ENCODE peak calls at places on chromosomes 1 and 21, in nine cellular contexts. E is foreskin keratinocyte; G is RWPE1; B is GM23338; C is aorta; N is HL-60; X is effector memory CD4-positive, alpha-beta T cell; J is substantia nigra; Q is cardiac muscle cell. F is an unnamed sample.

GRCh38 chr1:230127105-230128054 is 60.3 kb downstream of the GALNT2 start:
- DNase-seq in X (no peak), C (no peak), N (no peak), J (no peak), E (no peak), G (no peak), B (peak), Q (no peak), F (peak)

GRCh38 chr1:17239420-17239819 is 9.5 kb upstream of the PADI3 start:
- DNase-seq in E (peak), J (peak), C (peak), Q (peak), G (peak), N (peak), B (peak), X (no peak), F (peak)

GRCh38 chr21:39359382-39359781 is 10.5 kb upstream of the HMGN1 start:
- DNase-seq in J (no peak), G (no peak), E (no peak), Q (no peak), X (no peak), N (no peak), B (no peak), C (no peak), F (no peak)

GRCh38 chr1:102595106-102595505 is 513.2 kb downstream of the COL11A1 start:
- DNase-seq in X (no peak), B (no peak), Q (no peak), E (no peak), G (no peak), J (no peak), N (no peak), C (no peak), F (no peak)

GRCh38 chr1:223775054-223775453 is 62.7 kb downstream of the CAPN2 start:
- DNase-seq in C (no peak), B (no peak), G (no peak), X (no peak), E (no peak), J (no peak), Q (no peak), N (no peak), F (no peak)

GRCh38 chr1:159211331-159212136 is 6.9 kb downstream of the ACKR1 start:
- DNase-seq in J (no peak), X (no peak), E (no peak), C (no peak), B (peak), N (no peak), G (peak), Q (peak), F (peak)

GRCh38 chr1:44632511-44633072 is 41.7 kb downstream of the TMEM53 start:
- DNase-seq in G (no peak), E (no peak), X (no peak), J (no peak), B (peak), Q (no peak), N (peak), C (no peak), F (no peak)

GRCh38 chr1:1669468-1670440 is 10.9 kb upstream of the CDK11B start:
- DNase-seq in G (no peak), N (no peak), J (no peak), Q (no peak), X (no peak), E (no peak), B (no peak), C (peak), F (no peak)

GRCh38 chr1:32339363-32339978 is 3.4 kb upstream of the MARCKSL1 start:
- DNase-seq in B (no peak), G (no peak), X (no peak), J (no peak), E (peak), N (peak), Q (no peak), C (peak), F (no peak)

GRCh38 chr1:1462318-1462966 is 9.1 kb upstream of the ATAD3B start:
- DNase-seq in E (peak), G (peak), X (no peak), C (no peak), N (no peak), B (no peak), J (no peak), Q (peak), F (no peak)

GRCh38 chr1:39960461-39960958 is 5.6 kb downstream of the MFSD2A start:
- DNase-seq in G (peak), X (no peak), E (peak), C (peak), B (no peak), Q (no peak), N (peak), J (no peak), F (no peak)

GRCh38 chr1:24210195-24210627 is 23.1 kb upstream of the IFNLR1 start:
- DNase-seq in G (no peak), J (no peak), N (no peak), B (no peak), C (no peak), X (no peak), E (no peak), Q (no peak), F (no peak)

GRCh38 chr1:103341377-103341880 is 184.1 kb upstream of the RNPC3 start:
- DNase-seq in J (no peak), N (no peak), G (no peak), C (no peak), Q (no peak), B (no peak), E (no peak), X (no peak), F (no peak)

GRCh38 chr1:45685308-45686080 is 839 bp downstream of the GPBP1L1 start:
- DNase-seq in B (peak), J (no peak), N (no peak), C (no peak), G (no peak), X (no peak), Q (peak), E (no peak), F (peak)

GRCh38 chr1:64302971-64303370 is 99.5 kb downstream of the UBE2U start:
- DNase-seq in E (no peak), X (no peak), J (no peak), Q (no peak), B (no peak), G (no peak), C (no peak), N (no peak), F (no peak)

GRCh38 chr1:183310753-183311465 is 107.3 kb downstream of the NMNAT2 start:
- DNase-seq in E (no peak), C (peak), B (no peak), N (no peak), Q (no peak), G (no peak), X (no peak), J (no peak), F (no peak)

GRCh38 chr1:202802998-202803932 is 5.0 kb downstream of the KDM5B start:
- DNase-seq in B (peak), C (no peak), E (no peak), G (peak), X (no peak), N (no peak), Q (no peak), J (no peak), F (peak)

GRCh38 chr21:41709166-41709565 is 57.7 kb downstream of the RIPK4 start:
- DNase-seq in B (no peak), C (no peak), Q (no peak), N (no peak), X (no peak), E (no peak), J (no peak), G (no peak), F (no peak)

GRCh38 chr1:5516756-5517155 is 475.5 kb downstream of the NPHP4 start:
- DNase-seq in B (no peak), N (no peak), X (no peak), E (no peak), J (no peak), Q (no peak), G (no peak), C (no peak), F (no peak)

GRCh38 chr21:46081022-46081861 is 16.7 kb upstream of the COL6A2 start:
- DNase-seq in N (no peak), C (peak), E (no peak), B (no peak), J (no peak), G (no peak), Q (no peak), X (no peak), F (no peak)

GRCh38 chr1:173201968-173202367 is 5.2 kb downstream of the TNFSF4 start:
- DNase-seq in C (no peak), N (no peak), X (no peak), G (no peak), J (no peak), Q (no peak), B (no peak), E (no peak), F (no peak)

GRCh38 chr21:35896060-35896459 is 164.3 kb downstream of the SETD4 start:
- DNase-seq in J (no peak), G (no peak), E (no peak), X (no peak), B (no peak), Q (no peak), C (no peak), N (no peak), F (no peak)

GRCh38 chr1:207463021-207463420 is 8.9 kb downstream of the CR2 start:
- DNase-seq in G (no peak), E (no peak), X (no peak), B (no peak), C (no peak), N (no peak), J (no peak), Q (no peak), F (no peak)

GRCh38 chr1:232183802-232184201 is 446.1 kb downstream of the SIPA1L2 start:
- DNase-seq in C (no peak), J (no peak), B (no peak), X (no peak), E (no peak), G (no peak), Q (no peak), N (no peak), F (no peak)

GRCh38 chr1:114352797-114353196 is 158.2 kb downstream of the TRIM33 start:
- DNase-seq in N (no peak), Q (peak), J (no peak), X (no peak), G (no peak), C (no peak), B (peak), E (no peak), F (no peak)

GRCh38 chr1:204713541-204713940 is 28.0 kb upstream of the LRRN2 start:
- DNase-seq in B (peak), N (no peak), E (no peak), C (no peak), X (no peak), G (no peak), Q (no peak), J (no peak), F (no peak)

GRCh38 chr1:156437054-156437453 is 63.5 kb downstream of the MEF2D start:
- DNase-seq in Q (no peak), J (no peak), G (no peak), C (no peak), B (no peak), N (no peak), E (no peak), X (no peak), F (no peak)
- H3K27ac ChIP-seq in Q (no peak), J (peak), G (no peak), C (no peak), B (no peak), N (no peak), E (no peak), X (no peak), F (no peak)

DNA sequence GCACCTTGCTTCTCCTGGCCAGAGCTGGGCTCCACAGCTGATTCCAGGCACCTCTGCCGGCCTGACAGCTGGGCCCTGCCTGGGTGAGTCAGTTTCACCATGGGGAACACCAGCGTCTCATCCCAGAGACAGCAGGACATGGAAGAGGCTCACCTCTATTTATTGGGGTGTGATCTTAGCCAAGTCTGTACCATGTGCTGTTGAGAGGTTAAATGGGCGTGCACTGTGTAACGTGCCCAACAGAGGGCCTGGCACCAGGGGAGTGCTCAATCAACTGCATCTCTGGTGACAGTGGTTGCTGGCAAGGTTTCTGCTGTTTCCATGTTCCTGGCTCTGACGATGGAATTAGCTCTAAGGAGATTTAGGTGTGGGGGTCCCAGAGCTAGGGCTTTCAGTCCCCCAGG is 890 bp downstream of the CPLANE2 start:
- DNase-seq in Q (no peak), B (peak), J (no peak), C (peak), E (no peak), X (peak), G (peak), N (no peak), F (peak)
- H3K27ac ChIP-seq in Q (no peak), B (no peak), J (peak), C (no peak), E (no peak), X (peak), G (peak), N (no peak), F (no peak)

GRCh38 chr1:238581332-238581731 is 690.6 kb upstream of the ZP4 start:
- DNase-seq in N (peak), G (no peak), X (no peak), Q (no peak), J (no peak), B (no peak), C (no peak), E (no peak), F (no peak)
- H3K27ac ChIP-seq in N (no peak), G (no peak), X (no peak), Q (no peak), J (no peak), B (no peak), C (no peak), E (no peak), F (no peak)

DNA sequence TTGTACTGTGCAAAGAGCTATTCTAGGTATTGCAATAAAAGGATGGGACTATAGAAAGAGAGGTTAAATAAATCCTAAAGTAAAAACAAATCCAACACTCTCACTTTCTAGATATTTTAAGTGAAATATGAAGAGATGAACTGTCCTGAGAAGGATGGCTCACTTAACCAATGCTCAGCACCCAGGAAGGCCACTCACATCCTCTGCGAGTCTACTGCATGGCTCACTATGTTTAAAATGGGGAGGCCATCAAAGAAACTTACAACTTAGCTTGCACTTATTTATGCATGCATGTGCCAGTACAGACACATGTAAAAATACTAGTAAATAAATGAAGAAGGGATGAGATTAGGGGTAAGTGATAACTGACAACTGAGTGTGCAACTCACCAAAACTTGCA is 37.5 kb downstream of the PLPPR5 start:
- DNase-seq in C (no peak), X (no peak), E (no peak), B (no peak), J (no peak), G (no peak), Q (no peak), N (no peak), F (no peak)
- H3K27ac ChIP-seq in C (no peak), X (no peak), E (no peak), B (no peak), J (no peak), G (no peak), Q (no peak), N (no peak), F (no peak)

DNA sequence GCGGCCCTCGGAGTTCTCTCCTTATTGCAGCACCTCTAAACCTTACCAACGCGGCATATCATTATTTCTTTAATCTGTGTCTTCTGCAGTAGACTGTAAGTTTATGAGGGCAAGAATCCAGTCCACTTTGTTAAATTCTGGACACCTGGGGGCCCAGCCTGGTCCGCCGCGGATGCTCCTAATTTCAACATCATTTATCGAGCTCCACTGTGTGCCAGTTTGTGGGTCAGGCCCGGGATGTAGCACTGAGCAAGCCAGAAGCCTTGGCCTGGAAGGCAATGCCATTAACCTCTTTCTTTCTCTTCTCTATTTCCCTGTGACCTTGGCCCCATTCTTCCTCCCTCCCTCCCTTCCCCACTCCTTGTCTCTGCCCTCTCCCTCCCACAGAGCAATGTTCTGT is 70.6 kb upstream of the CACNA1E start:
- DNase-seq in N (no peak), E (no peak), J (no peak), B (no peak), Q (no peak), X (no peak), G (no peak), C (no peak), F (no peak)
- H3K27ac ChIP-seq in N (no peak), E (no peak), J (no peak), B (no peak), Q (no peak), X (no peak), G (no peak), C (no peak), F (no peak)

DNA sequence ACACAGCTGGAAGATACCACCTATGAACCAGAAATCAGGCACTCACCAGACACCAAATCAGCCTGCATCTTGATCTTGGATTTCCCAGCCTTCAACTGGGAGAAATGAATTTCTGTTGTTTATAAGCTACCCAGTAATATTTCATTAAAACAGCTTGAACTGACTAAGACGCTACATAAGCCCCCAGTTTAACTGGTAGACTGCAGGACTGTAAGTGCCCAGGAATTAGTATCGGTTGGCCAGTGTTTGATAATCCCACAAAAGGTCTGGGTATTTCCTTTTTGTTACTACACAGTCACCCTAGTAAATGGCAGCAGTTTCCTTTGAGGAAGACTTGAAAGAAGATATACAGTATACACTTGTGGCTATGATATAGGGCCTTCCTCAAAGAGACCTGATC is 7.3 kb upstream of the SLC35D1 start:
- DNase-seq in E (no peak), X (no peak), N (no peak), Q (no peak), B (no peak), G (no peak), C (no peak), J (no peak), F (no peak)
- H3K27ac ChIP-seq in E (peak), X (no peak), N (no peak), Q (no peak), B (no peak), G (no peak), C (no peak), J (no peak), F (no peak)

DNA sequence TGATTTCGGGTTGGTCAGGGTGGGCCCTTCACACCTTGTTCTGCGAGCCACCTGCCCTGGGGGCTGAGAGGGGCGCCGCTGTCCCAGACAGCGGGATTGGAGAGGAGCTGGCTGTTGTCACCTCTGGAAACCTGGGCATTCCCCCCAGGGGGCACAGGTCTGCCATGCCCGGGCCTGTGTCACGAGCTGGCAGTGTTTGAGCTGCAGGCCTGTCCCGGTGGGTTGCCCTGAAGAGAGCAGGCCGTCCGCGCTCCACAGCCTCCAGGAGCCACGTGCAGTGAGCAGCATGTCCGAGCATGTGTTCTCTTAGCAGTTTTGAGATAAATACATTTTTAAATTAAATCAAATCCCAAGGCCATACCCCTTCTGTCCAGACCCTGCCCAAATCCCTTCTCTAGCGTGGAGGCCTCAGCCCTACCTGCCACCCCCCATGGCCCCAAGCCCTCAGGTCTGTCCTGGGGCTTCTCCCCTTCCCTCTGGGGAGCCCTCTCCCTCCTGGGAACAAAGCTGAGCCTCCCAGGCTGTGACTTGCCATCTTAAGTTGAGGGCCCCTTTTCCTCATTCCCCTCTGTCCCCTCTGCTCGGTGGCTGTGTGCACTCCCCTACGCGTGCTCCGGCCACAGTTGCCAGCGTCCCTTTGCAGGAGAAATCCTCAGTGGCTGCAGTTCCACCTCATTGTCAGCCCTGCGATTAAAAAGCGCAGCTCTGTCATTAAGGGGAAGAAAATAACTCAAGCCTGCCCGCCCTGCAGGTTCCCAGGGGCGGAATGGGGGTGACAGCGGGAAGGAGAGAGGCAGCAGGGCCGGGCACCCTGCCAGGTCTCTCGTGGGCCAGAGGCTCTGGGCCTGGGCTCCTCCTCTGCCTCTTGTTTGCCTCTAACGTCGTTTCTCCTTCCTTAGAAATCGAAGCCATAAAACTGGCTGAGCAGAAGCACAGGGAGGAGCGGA is 26.6 kb downstream of the SLX9 start:
- DNase-seq in E (no peak), B (no peak), N (peak), Q (no peak), G (no peak), C (peak), J (no peak), X (no peak), F (peak)
- H3K27ac ChIP-seq in E (no peak), B (no peak), N (peak), Q (peak), G (peak), C (no peak), J (no peak), X (no peak), F (peak)

DNA sequence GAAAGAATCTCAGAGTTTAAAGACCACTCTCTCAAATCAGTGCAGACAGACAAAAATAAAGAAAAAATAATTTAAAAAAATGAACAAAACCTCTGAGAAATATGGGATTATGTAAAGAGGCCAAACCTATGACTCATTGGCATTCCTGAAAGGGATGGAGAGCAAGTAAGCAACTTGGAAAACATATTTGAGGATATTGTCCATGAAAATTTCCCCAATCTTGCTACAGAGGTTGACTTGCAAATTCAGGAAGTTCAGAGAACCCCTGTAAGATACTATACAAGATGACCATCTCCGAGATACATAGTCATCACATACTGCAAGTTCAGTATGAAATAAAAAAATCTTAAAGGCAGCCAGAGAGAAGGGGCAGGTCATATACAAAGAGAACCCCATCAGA is 43.7 kb upstream of the IVNS1ABP start:
- DNase-seq in G (no peak), E (peak), B (no peak), J (no peak), Q (no peak), N (no peak), C (no peak), X (no peak), F (no peak)
- H3K27ac ChIP-seq in G (peak), E (no peak), B (no peak), J (no peak), Q (no peak), N (no peak), C (no peak), X (no peak), F (no peak)